ENCODE peak calls at places on chromosomes 13 and 19, in nine cellular contexts. M, X, O, H, Q, R, K, D and T are unnamed samples.

GRCh38 chr19:10773969-10774368 is 56.1 kb downstream of the DNM2 start:
- DNase-seq in M (no peak), X (no peak), O (no peak), H (no peak), Q (no peak), R (no peak), K (no peak), D (no peak), T (no peak)

GRCh38 chr19:29761575-29762225 is 46.6 kb upstream of the C19orf12 start:
- DNase-seq in M (no peak), X (no peak), O (no peak), H (no peak), Q (no peak), R (no peak), K (no peak), D (no peak), T (no peak)

GRCh38 chr19:16836115-16836905 is 7.1 kb downstream of the SIN3B start:
- DNase-seq in M (no peak), X (peak), O (no peak), H (no peak), Q (no peak), R (peak), K (no peak), D (peak), T (no peak)

GRCh38 chr19:31693131-31693700 is 344.0 kb upstream of the TSHZ3 start:
- DNase-seq in M (no peak), X (no peak), O (no peak), H (peak), Q (no peak), R (peak), K (no peak), D (no peak), T (no peak)

GRCh38 chr19:46718157-46718933 is 1.4 kb upstream of the PRKD2 start:
- DNase-seq in M (no peak), X (no peak), O (peak), H (no peak), Q (no peak), R (peak), K (no peak), D (peak), T (no peak)

GRCh38 chr19:41914906-41915247 is 13.4 kb downstream of the ERFL start:
- DNase-seq in M (no peak), X (no peak), O (no peak), H (no peak), Q (no peak), R (no peak), K (no peak), D (no peak), T (no peak)

GRCh38 chr13:25097426-25097825 is 1.5 kb downstream of the PABPC3 start:
- DNase-seq in M (no peak), X (no peak), O (no peak), H (no peak), Q (no peak), R (no peak), K (no peak), D (no peak), T (no peak)

GRCh38 chr13:109795021-109795420 is 8.6 kb upstream of the IRS2 start:
- DNase-seq in M (no peak), X (no peak), O (no peak), H (no peak), Q (no peak), R (no peak), K (no peak), D (no peak), T (no peak)

GRCh38 chr13:79030513-79030912 is 371.6 kb upstream of the OBI1 start:
- DNase-seq in M (no peak), X (no peak), O (no peak), H (no peak), Q (no peak), R (peak), K (no peak), D (no peak), T (no peak)

GRCh38 chr13:111115841-111116500 is 861 bp downstream of the ARHGEF7 start:
- DNase-seq in M (peak), X (peak), O (peak), H (no peak), Q (no peak), R (no peak), K (peak), D (no peak), T (no peak)

GRCh38 chr19:43078311-43078710 is 4.2 kb downstream of the PSG2 start:
- DNase-seq in M (no peak), X (no peak), O (no peak), H (no peak), Q (no peak), R (no peak), K (peak), D (no peak), T (no peak)

GRCh38 chr13:40777166-40777956 is 6.4 kb upstream of the MRPS31 start:
- DNase-seq in M (no peak), X (no peak), O (peak), H (no peak), Q (no peak), R (peak), K (no peak), D (no peak), T (no peak)

GRCh38 chr13:86585826-86586225 is 786.6 kb upstream of the SLITRK6 start:
- DNase-seq in M (peak), X (no peak), O (peak), H (no peak), Q (no peak), R (no peak), K (peak), D (no peak), T (no peak)

GRCh38 chr19:47231215-47232054 is 436 bp upstream of the BBC3 start:
- DNase-seq in M (peak), X (peak), O (peak), H (no peak), Q (peak), R (peak), K (peak), D (peak), T (peak)

GRCh38 chr19:51259348-51260245 is 8.7 kb downstream of the SIGLECL1 start:
- DNase-seq in M (no peak), X (no peak), O (peak), H (no peak), Q (no peak), R (peak), K (no peak), D (peak), T (no peak)

GRCh38 chr19:2960120-2960519 is 15.3 kb upstream of the ZNF77 start:
- DNase-seq in M (no peak), X (no peak), O (no peak), H (no peak), Q (no peak), R (no peak), K (no peak), D (no peak), T (no peak)

GRCh38 chr19:31334849-31335624 is 14.2 kb downstream of the TSHZ3 start:
- DNase-seq in M (no peak), X (no peak), O (no peak), H (no peak), Q (no peak), R (no peak), K (no peak), D (no peak), T (no peak)

GRCh38 chr13:24626449-24626848 is 53.8 kb upstream of the ATP12A start:
- DNase-seq in M (no peak), X (no peak), O (no peak), H (no peak), Q (no peak), R (no peak), K (no peak), D (no peak), T (no peak)

GRCh38 chr13:37226966-37227365 is 121.5 kb upstream of the CSNK1A1L start:
- DNase-seq in M (no peak), X (no peak), O (no peak), H (no peak), Q (no peak), R (no peak), K (peak), D (no peak), T (no peak)

GRCh38 chr19:34310494-34310981 is 54.5 kb upstream of the GPI start:
- DNase-seq in M (no peak), X (no peak), O (no peak), H (no peak), Q (no peak), R (no peak), K (no peak), D (no peak), T (no peak)

GRCh38 chr19:18193388-18194207 is 580 bp downstream of the MPV17L2 start:
- DNase-seq in M (no peak), X (no peak), O (no peak), H (no peak), Q (no peak), R (no peak), K (no peak), D (no peak), T (no peak)

GRCh38 chr19:18194208-18194530 is 1.2 kb downstream of the MPV17L2 start:
- DNase-seq in M (no peak), X (no peak), O (no peak), H (no peak), Q (no peak), R (no peak), K (no peak), D (no peak), T (no peak)

GRCh38 chr19:18192673-18193387 is at the start of gene MPV17L2:
- DNase-seq in M (peak), X (peak), O (peak), H (peak), Q (peak), R (peak), K (peak), D (peak), T (peak)

GRCh38 chr19:18191640-18192062 is 1.4 kb upstream of the MPV17L2 start:
- DNase-seq in M (no peak), X (no peak), O (no peak), H (no peak), Q (no peak), R (peak), K (no peak), D (no peak), T (no peak)

GRCh38 chr19:18190278-18190677 is 2.7 kb upstream of the MPV17L2 start:
- DNase-seq in M (no peak), X (no peak), O (no peak), H (no peak), Q (no peak), R (no peak), K (no peak), D (no peak), T (no peak)
- H3K27ac ChIP-seq in M (no peak), X (no peak), O (no peak), H (no peak), Q (no peak), R (no peak), K (no peak), D (no peak), T (no peak)

GRCh38 chr13:114272977-114273376 is 8.4 kb upstream of the UPF3A start:
- DNase-seq in M (no peak), X (no peak), O (no peak), H (peak), Q (no peak), R (no peak), K (no peak), D (no peak), T (no peak)

GRCh38 chr13:114264886-114265611 is 16.4 kb upstream of the UPF3A start:
- DNase-seq in M (no peak), X (no peak), O (no peak), H (no peak), Q (no peak), R (no peak), K (no peak), D (no peak), T (no peak)

GRCh38 chr13:114269281-114269770 is 12.1 kb upstream of the UPF3A start:
- DNase-seq in M (no peak), X (no peak), O (no peak), H (no peak), Q (no peak), R (no peak), K (no peak), D (no peak), T (no peak)

GRCh38 chr13:114266241-114266640 is 15.2 kb upstream of the UPF3A start:
- DNase-seq in M (no peak), X (no peak), O (no peak), H (no peak), Q (no peak), R (no peak), K (no peak), D (no peak), T (no peak)

GRCh38 chr13:114268344-114269280 is 12.8 kb upstream of the UPF3A start:
- DNase-seq in M (no peak), X (no peak), O (no peak), H (no peak), Q (no peak), R (no peak), K (no peak), D (no peak), T (no peak)
- H3K27ac ChIP-seq in M (no peak), X (no peak), O (no peak), H (no peak), Q (no peak), R (no peak), K (no peak), D (no peak), T (no peak)

GRCh38 chr13:20709782-20710181 is 6.3 kb downstream of the IL17D start:
- DNase-seq in M (no peak), X (no peak), O (no peak), H (peak), Q (no peak), R (no peak), K (no peak), D (no peak), T (no peak)
- H3K27ac ChIP-seq in M (no peak), X (no peak), O (no peak), H (peak), Q (no peak), R (no peak), K (peak), D (no peak), T (peak)

GRCh38 chr13:48220592-48221300 is 12.3 kb upstream of the ITM2B start:
- DNase-seq in M (no peak), X (no peak), O (no peak), H (no peak), Q (no peak), R (no peak), K (no peak), D (no peak), T (no peak)
- H3K27ac ChIP-seq in M (peak), X (peak), O (peak), H (peak), Q (no peak), R (no peak), K (no peak), D (no peak), T (no peak)

DNA sequence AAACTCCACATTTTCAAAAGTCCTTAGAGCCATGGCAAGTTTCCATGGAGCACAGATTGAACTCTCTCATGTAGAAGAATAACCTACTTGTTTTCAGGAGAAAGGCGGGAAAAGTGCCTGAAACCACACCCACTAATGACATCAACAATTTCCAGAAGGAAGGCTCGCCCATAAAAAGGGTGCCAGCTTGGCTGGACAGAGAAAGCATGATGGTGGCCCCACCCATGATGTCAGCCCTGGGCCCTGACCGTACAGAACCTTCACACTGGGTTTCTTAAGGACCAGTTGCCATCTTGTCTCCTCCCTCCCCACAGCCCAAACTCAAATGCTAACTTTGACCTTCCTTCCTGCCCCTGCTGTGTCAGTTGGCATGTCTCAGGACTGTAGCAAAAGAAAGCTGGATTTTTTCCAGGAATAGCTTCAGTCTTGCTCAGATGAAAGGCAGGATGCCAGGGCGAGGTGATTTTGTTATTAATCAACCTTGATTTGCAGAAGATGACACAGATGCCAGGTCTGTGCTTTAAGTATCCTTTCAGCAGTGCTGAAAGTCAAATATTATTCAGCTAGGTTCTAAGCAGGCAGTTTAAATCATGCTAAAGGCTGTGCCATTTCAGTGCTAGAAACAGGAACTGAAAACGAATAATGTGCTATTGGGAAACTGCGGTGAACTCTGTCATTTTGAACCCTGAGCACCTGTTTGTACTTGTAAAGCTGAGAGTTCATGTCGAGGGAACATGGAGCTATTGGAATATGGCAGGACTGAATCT is 89.5 kb upstream of the RFC3 start:
- DNase-seq in M (peak), X (no peak), O (no peak), H (peak), Q (no peak), R (no peak), K (no peak), D (peak), T (no peak)
- H3K27ac ChIP-seq in M (no peak), X (no peak), O (no peak), H (peak), Q (no peak), R (no peak), K (no peak), D (peak), T (no peak)